ENCODE peak calls at places on chromosome 10, in four cellular contexts. One of them, this sample, is unnamed.

GRCh38 chr10:26717476-26717875 is 20.0 kb downstream of the PDSS1 start:
- DNase-seq in CD14-positive monocyte: no peak
- DNase-seq in GM12865: no peak
- DNase-seq in HCT116: no peak
- DNase-seq in this sample: no peak

GRCh38 chr10:182441-183201 is 47.4 kb downstream of the ZMYND11 start:
- DNase-seq in CD14-positive monocyte: no peak
- DNase-seq in HCT116: no peak
- DNase-seq in GM12865: peak; percentile 8
- DNase-seq in this sample: no peak

GRCh38 chr10:102231357-102232318 is 5.5 kb downstream of the ELOVL3 start:
- DNase-seq in GM12865: peak; percentile 54
- DNase-seq in HCT116: peak; percentile 40
- DNase-seq in CD14-positive monocyte: no peak
- DNase-seq in this sample: peak; percentile 79

GRCh38 chr10:73586583-73586984 is 4.6 kb downstream of the USP54 start:
- DNase-seq in HCT116: no peak
- DNase-seq in GM12865: no peak
- DNase-seq in CD14-positive monocyte: no peak
- DNase-seq in this sample: peak; percentile 28

GRCh38 chr10:56871160-56871668 is 510.2 kb upstream of the ZWINT start:
- DNase-seq in GM12865: no peak
- DNase-seq in HCT116: no peak
- DNase-seq in CD14-positive monocyte: no peak
- DNase-seq in this sample: no peak

GRCh38 chr10:102267748-102268147 is 22.4 kb downstream of the GBF1 start:
- DNase-seq in GM12865: no peak
- DNase-seq in CD14-positive monocyte: no peak
- DNase-seq in HCT116: no peak
- DNase-seq in this sample: no peak

GRCh38 chr10:91590904-91591791 is 41.7 kb downstream of the PPP1R3C start:
- DNase-seq in HCT116: no peak
- DNase-seq in GM12865: no peak
- DNase-seq in CD14-positive monocyte: no peak
- DNase-seq in this sample: no peak

GRCh38 chr10:6770846-6771245 is 190.8 kb upstream of the PRKCQ start:
- DNase-seq in GM12865: no peak
- DNase-seq in CD14-positive monocyte: no peak
- DNase-seq in HCT116: no peak
- DNase-seq in this sample: no peak

GRCh38 chr10:132687181-132687892 is 98.6 kb downstream of the NKX6-2 start:
- DNase-seq in CD14-positive monocyte: peak; percentile 40
- DNase-seq in GM12865: no peak
- DNase-seq in HCT116: no peak
- DNase-seq in this sample: no peak

GRCh38 chr10:95363303-95363912 is 72.6 kb upstream of the PDLIM1 start:
- DNase-seq in GM12865: peak; percentile 84
- DNase-seq in HCT116: peak; percentile 61
- DNase-seq in CD14-positive monocyte: no peak
- DNase-seq in this sample: peak; percentile 45

GRCh38 chr10:13351340-13351915 is 3.3 kb upstream of the SEPHS1 start:
- DNase-seq in HCT116: no peak
- DNase-seq in CD14-positive monocyte: no peak
- DNase-seq in GM12865: peak; percentile 75
- DNase-seq in this sample: no peak

GRCh38 chr10:22345301-22346086 is at the start of gene SPAG6:
- DNase-seq in CD14-positive monocyte: peak; percentile 92
- DNase-seq in HCT116: no peak
- DNase-seq in GM12865: peak; percentile 37
- DNase-seq in this sample: no peak

GRCh38 chr10:10722422-10722821 is 295.2 kb upstream of the CELF2 start:
- DNase-seq in CD14-positive monocyte: no peak
- DNase-seq in GM12865: no peak
- DNase-seq in HCT116: no peak
- DNase-seq in this sample: no peak

GRCh38 chr10:132885451-132886210 is 56.7 kb downstream of the CFAP46 start:
- DNase-seq in HCT116: no peak
- DNase-seq in CD14-positive monocyte: no peak
- DNase-seq in GM12865: no peak
- DNase-seq in this sample: no peak

GRCh38 chr10:83122336-83122735 is 1017.0 kb upstream of the GHITM start:
- DNase-seq in HCT116: no peak
- DNase-seq in CD14-positive monocyte: no peak
- DNase-seq in GM12865: no peak
- DNase-seq in this sample: no peak

GRCh38 chr10:100014129-100014762 is 4.5 kb upstream of the DNMBP start:
- DNase-seq in GM12865: peak; percentile 95
- DNase-seq in HCT116: no peak
- DNase-seq in CD14-positive monocyte: no peak
- DNase-seq in this sample: no peak

GRCh38 chr10:92655426-92655825 is 34.3 kb upstream of the HHEX start:
- DNase-seq in CD14-positive monocyte: no peak
- DNase-seq in HCT116: no peak
- DNase-seq in GM12865: no peak
- DNase-seq in this sample: no peak

GRCh38 chr10:31939797-31940708 is 11.4 kb upstream of the ARHGAP12 start:
- DNase-seq in GM12865: no peak
- DNase-seq in CD14-positive monocyte: no peak
- DNase-seq in HCT116: no peak
- DNase-seq in this sample: no peak

GRCh38 chr10:10792681-10793080 is 225.0 kb upstream of the CELF2 start:
- DNase-seq in CD14-positive monocyte: no peak
- DNase-seq in HCT116: no peak
- DNase-seq in GM12865: no peak
- DNase-seq in this sample: peak; percentile 12

GRCh38 chr10:130926442-130926841 is 385.1 kb downstream of the TCERG1L start:
- DNase-seq in CD14-positive monocyte: no peak
- DNase-seq in GM12865: no peak
- DNase-seq in HCT116: no peak
- DNase-seq in this sample: no peak

GRCh38 chr10:31399631-31400030 is 80.6 kb downstream of the ZEB1 start:
- DNase-seq in GM12865: no peak
- DNase-seq in CD14-positive monocyte: no peak
- DNase-seq in HCT116: no peak
- DNase-seq in this sample: no peak

GRCh38 chr10:13346280-13346819 is 1.7 kb downstream of the SEPHS1 start:
- DNase-seq in CD14-positive monocyte: no peak
- DNase-seq in GM12865: no peak
- DNase-seq in HCT116: no peak
- DNase-seq in this sample: no peak

GRCh38 chr10:63375859-63376258 is 89.9 kb downstream of the JMJD1C start:
- DNase-seq in GM12865: no peak
- DNase-seq in HCT116: no peak
- DNase-seq in CD14-positive monocyte: no peak
- DNase-seq in this sample: no peak

GRCh38 chr10:129028425-129028824 is 438.6 kb upstream of the MGMT start:
- DNase-seq in GM12865: no peak
- DNase-seq in CD14-positive monocyte: no peak
- DNase-seq in HCT116: no peak
- DNase-seq in this sample: no peak

GRCh38 chr10:7411671-7412481 is 1.0 kb upstream of the SFMBT2 start:
- DNase-seq in CD14-positive monocyte: no peak
- DNase-seq in HCT116: no peak
- DNase-seq in GM12865: no peak
- DNase-seq in this sample: no peak

GRCh38 chr10:80131499-80131901 is 1.0 kb upstream of the PLAC9 start:
- DNase-seq in HCT116: no peak
- DNase-seq in GM12865: no peak
- DNase-seq in CD14-positive monocyte: no peak
- DNase-seq in this sample: no peak

GRCh38 chr10:103576862-103577261 is 83.4 kb downstream of the NEURL1 start:
- DNase-seq in GM12865: no peak
- DNase-seq in CD14-positive monocyte: no peak
- DNase-seq in HCT116: no peak
- DNase-seq in this sample: no peak

GRCh38 chr10:84308481-84309304 is 19.7 kb upstream of the CCSER2 start:
- DNase-seq in GM12865: peak; percentile 52
- DNase-seq in HCT116: no peak
- DNase-seq in CD14-positive monocyte: no peak
- DNase-seq in this sample: peak; percentile 29

GRCh38 chr10:73810735-73811465 is 498 bp downstream of the NDST2 start:
- DNase-seq in GM12865: peak; percentile 69
- DNase-seq in CD14-positive monocyte: no peak
- DNase-seq in HCT116: no peak
- DNase-seq in this sample: peak; percentile 38

GRCh38 chr10:30784896-30785605 is 155.5 kb upstream of the LYZL2 start:
- DNase-seq in CD14-positive monocyte: no peak
- DNase-seq in GM12865: peak; percentile 56
- DNase-seq in HCT116: no peak
- DNase-seq in this sample: peak; percentile 73

GRCh38 chr10:76301950-76302349 is 870.5 kb downstream of the LRMDA start:
- DNase-seq in HCT116: no peak
- DNase-seq in GM12865: no peak
- DNase-seq in CD14-positive monocyte: no peak
- DNase-seq in this sample: no peak

GRCh38 chr10:97608991-97609561 is 19.6 kb downstream of the C10orf62 start:
- DNase-seq in CD14-positive monocyte: no peak
- DNase-seq in GM12865: no peak
- DNase-seq in HCT116: no peak
- DNase-seq in this sample: no peak

GRCh38 chr10:124636271-124636993 is 107.7 kb downstream of the FAM53B start:
- DNase-seq in HCT116: no peak
- DNase-seq in GM12865: no peak
- DNase-seq in CD14-positive monocyte: no peak
- DNase-seq in this sample: no peak

GRCh38 chr10:122252805-122253204 is 18.3 kb upstream of the BTBD16 start:
- DNase-seq in HCT116: no peak
- DNase-seq in GM12865: no peak
- DNase-seq in CD14-positive monocyte: no peak
- DNase-seq in this sample: no peak

GRCh38 chr10:132264966-132265877 is 42.5 kb downstream of the STK32C start:
- DNase-seq in HCT116: no peak
- DNase-seq in GM12865: no peak
- DNase-seq in CD14-positive monocyte: no peak
- DNase-seq in this sample: no peak

GRCh38 chr10:80158126-80158525 is 25.6 kb downstream of the PLAC9 start:
- DNase-seq in GM12865: no peak
- DNase-seq in HCT116: no peak
- DNase-seq in CD14-positive monocyte: no peak
- DNase-seq in this sample: no peak

GRCh38 chr10:75876710-75877109 is 445.3 kb downstream of the LRMDA start:
- DNase-seq in CD14-positive monocyte: no peak
- DNase-seq in GM12865: no peak
- DNase-seq in HCT116: no peak
- DNase-seq in this sample: no peak

GRCh38 chr10:28215930-28216329 is 86.9 kb downstream of the MPP7 start:
- DNase-seq in HCT116: peak; percentile 57
- DNase-seq in GM12865: no peak
- DNase-seq in CD14-positive monocyte: no peak
- DNase-seq in this sample: peak; percentile 46

GRCh38 chr10:113911113-113911512 is 56.7 kb downstream of the NHLRC2 start:
- DNase-seq in HCT116: no peak
- DNase-seq in GM12865: no peak
- DNase-seq in CD14-positive monocyte: no peak
- DNase-seq in this sample: no peak

GRCh38 chr10:113907166-113907565 is 52.7 kb downstream of the NHLRC2 start:
- DNase-seq in CD14-positive monocyte: no peak
- DNase-seq in HCT116: no peak
- DNase-seq in GM12865: no peak
- DNase-seq in this sample: no peak

GRCh38 chr10:113899952-113900598 is 45.6 kb downstream of the NHLRC2 start:
- DNase-seq in CD14-positive monocyte: no peak
- DNase-seq in HCT116: no peak
- DNase-seq in GM12865: no peak
- DNase-seq in this sample: no peak

GRCh38 chr10:113905756-113906155 is 51.3 kb downstream of the NHLRC2 start:
- DNase-seq in GM12865: no peak
- DNase-seq in CD14-positive monocyte: no peak
- DNase-seq in HCT116: no peak
- DNase-seq in this sample: no peak
- TF ChIP-seq CTCF in GM12865: no peak
- TF ChIP-seq CTCF in CD14-positive monocyte: no peak
- TF ChIP-seq CTCF in HCT116: no peak
- TF ChIP-seq CTCF in this sample: no peak

GRCh38 chr10:81909453-81909852 is 34.5 kb downstream of the NRG3 start:
- DNase-seq in HCT116: no peak
- DNase-seq in GM12865: no peak
- DNase-seq in CD14-positive monocyte: no peak
- DNase-seq in this sample: no peak
- TF ChIP-seq CTCF in HCT116: no peak
- TF ChIP-seq CTCF in GM12865: no peak
- TF ChIP-seq CTCF in CD14-positive monocyte: no peak
- TF ChIP-seq CTCF in this sample: no peak

GRCh38 chr10:77506517-77506916 is 131.1 kb downstream of the KCNMA1 start:
- DNase-seq in GM12865: no peak
- DNase-seq in CD14-positive monocyte: no peak
- DNase-seq in HCT116: no peak
- DNase-seq in this sample: no peak

GRCh38 chr10:77504196-77504869 is 133.3 kb downstream of the KCNMA1 start:
- DNase-seq in GM12865: no peak
- DNase-seq in CD14-positive monocyte: no peak
- DNase-seq in HCT116: peak; percentile 34
- DNase-seq in this sample: no peak

GRCh38 chr10:77507313-77507712 is 130.3 kb downstream of the KCNMA1 start:
- DNase-seq in CD14-positive monocyte: no peak
- DNase-seq in HCT116: no peak
- DNase-seq in GM12865: no peak
- DNase-seq in this sample: no peak

GRCh38 chr10:77505431-77506334 is 131.9 kb downstream of the KCNMA1 start:
- DNase-seq in CD14-positive monocyte: no peak
- DNase-seq in GM12865: no peak
- DNase-seq in HCT116: peak; percentile 68
- DNase-seq in this sample: no peak

DNA sequence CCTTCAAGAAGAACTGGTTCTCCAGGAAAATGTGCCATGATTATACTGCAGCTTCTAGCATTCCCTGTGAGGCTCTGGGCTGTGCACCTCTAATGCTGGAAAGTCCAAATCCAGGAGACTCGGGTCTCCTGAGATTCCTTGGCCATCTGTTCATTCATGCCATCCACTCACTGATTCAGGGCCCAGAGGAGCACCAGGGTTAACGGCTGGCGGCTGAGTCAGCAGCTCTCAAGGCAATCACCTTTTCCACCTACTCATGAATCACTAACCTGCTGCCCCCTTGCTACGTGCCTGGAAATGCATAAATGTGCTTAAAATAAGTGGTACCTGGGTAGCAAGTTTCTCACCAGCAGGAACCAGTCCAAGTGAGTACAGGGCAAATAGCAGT is 132.7 kb downstream of the KCNMA1 start:
- DNase-seq in GM12865: no peak
- DNase-seq in HCT116: peak; percentile 83
- DNase-seq in CD14-positive monocyte: no peak
- DNase-seq in this sample: peak; percentile 54
- TF ChIP-seq CTCF in GM12865: no peak
- TF ChIP-seq CTCF in HCT116: no peak
- TF ChIP-seq CTCF in CD14-positive monocyte: no peak
- TF ChIP-seq CTCF in this sample: no peak

DNA sequence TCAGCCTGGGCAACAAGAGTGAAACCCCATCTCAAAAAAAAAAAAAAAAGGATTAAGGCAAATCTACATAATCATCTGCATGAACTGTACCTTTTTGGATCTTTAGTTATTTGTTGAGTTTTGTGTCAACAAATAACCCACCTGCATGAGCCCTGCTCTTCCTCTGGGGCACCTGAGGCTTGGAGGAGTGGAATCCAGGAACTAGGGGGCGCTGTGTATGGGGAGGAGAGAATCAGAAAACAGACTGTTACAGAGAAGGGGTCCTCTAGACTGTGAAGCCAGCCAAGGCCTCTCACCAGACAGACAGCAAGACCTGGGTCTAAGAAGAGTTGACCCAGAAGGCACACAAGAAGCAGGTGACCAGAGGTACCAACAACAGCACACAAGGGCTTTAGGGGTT is 682.8 kb upstream of the NRP1 start:
- DNase-seq in CD14-positive monocyte: no peak
- DNase-seq in GM12865: no peak
- DNase-seq in HCT116: peak; percentile 12
- DNase-seq in this sample: no peak
- TF ChIP-seq CTCF in CD14-positive monocyte: no peak
- TF ChIP-seq CTCF in GM12865: no peak
- TF ChIP-seq CTCF in HCT116: no peak
- TF ChIP-seq CTCF in this sample: no peak